ENCODE peak calls at places on chromosomes 13 and 19, in six cellular contexts. T, Q, M, J, G and N are unnamed samples.

GRCh38 chr19:42129399-42130253 is 2.6 kb downstream of the POU2F2 start:
- DNase-seq in T (no peak), Q (no peak), M (no peak), J (no peak), G (peak), N (peak)

GRCh38 chr13:113045214-113046007 is 60.2 kb upstream of the F7 start:
- DNase-seq in T (no peak), Q (no peak), M (no peak), J (no peak), G (no peak), N (no peak)

GRCh38 chr13:32984857-32985626 is 31.2 kb upstream of the KL start:
- DNase-seq in T (peak), Q (no peak), M (no peak), J (no peak), G (no peak), N (no peak)

GRCh38 chr19:16036397-16036925 is 39.8 kb upstream of the TPM4 start:
- DNase-seq in T (no peak), Q (no peak), M (no peak), J (no peak), G (no peak), N (no peak)

GRCh38 chr13:49319555-49320350 is 72.0 kb downstream of the CDADC1 start:
- DNase-seq in T (no peak), Q (no peak), M (no peak), J (no peak), G (no peak), N (peak)

GRCh38 chr19:10419200-10419645 is 1.1 kb upstream of the PDE4A start:
- DNase-seq in T (no peak), Q (peak), M (no peak), J (no peak), G (no peak), N (peak)

GRCh38 chr13:43799191-43799590 is 12.4 kb upstream of the ENOX1 start:
- DNase-seq in T (no peak), Q (no peak), M (no peak), J (no peak), G (no peak), N (no peak)

GRCh38 chr13:97727991-97728390 is 225.5 kb upstream of the IPO5 start:
- DNase-seq in T (no peak), Q (no peak), M (no peak), J (no peak), G (no peak), N (no peak)

GRCh38 chr19:49891393-49891792 is 5.3 kb downstream of the IL4I1 start:
- DNase-seq in T (no peak), Q (no peak), M (no peak), J (no peak), G (no peak), N (no peak)

GRCh38 chr13:63693696-63694095 is 2278.0 kb upstream of the PCDH20 start:
- DNase-seq in T (no peak), Q (no peak), M (no peak), J (no peak), G (no peak), N (no peak)

GRCh38 chr19:45954132-45954531 is 19.5 kb downstream of the NOVA2 start:
- DNase-seq in T (no peak), Q (no peak), M (no peak), J (no peak), G (no peak), N (no peak)

GRCh38 chr13:28545583-28546333 is 50.8 kb upstream of the FLT1 start:
- DNase-seq in T (no peak), Q (no peak), M (no peak), J (no peak), G (no peak), N (no peak)

GRCh38 chr19:10379880-10380310 is 477 bp downstream of the TYK2 start:
- DNase-seq in T (no peak), Q (peak), M (no peak), J (peak), G (no peak), N (no peak)

GRCh38 chr19:32599736-32600157 is 18.8 kb downstream of the PDCD5 start:
- DNase-seq in T (peak), Q (peak), M (peak), J (peak), G (no peak), N (peak)

GRCh38 chr19:56765107-56765506 is 75.4 kb downstream of the PEG3 start:
- DNase-seq in T (no peak), Q (no peak), M (no peak), J (no peak), G (no peak), N (no peak)

GRCh38 chr19:40718774-40719391 is 2.0 kb downstream of the ITPKC start:
- DNase-seq in T (peak), Q (peak), M (peak), J (peak), G (peak), N (no peak)

GRCh38 chr13:35496761-35497386 is 20.4 kb upstream of the MAB21L1 start:
- DNase-seq in T (no peak), Q (no peak), M (no peak), J (no peak), G (no peak), N (peak)

GRCh38 chr13:62357887-62358645 is 942.4 kb upstream of the PCDH20 start:
- DNase-seq in T (peak), Q (peak), M (peak), J (peak), G (peak), N (peak)

GRCh38 chr19:52464798-52465470 is 11.6 kb downstream of the ZNF578 start:
- DNase-seq in T (peak), Q (peak), M (peak), J (no peak), G (no peak), N (peak)

GRCh38 chr19:11164879-11165406 is 9.4 kb upstream of the SPC24 start:
- DNase-seq in T (no peak), Q (no peak), M (no peak), J (peak), G (no peak), N (no peak)

GRCh38 chr19:611506-611869 is 21.8 kb downstream of the HCN2 start:
- DNase-seq in T (no peak), Q (no peak), M (no peak), J (no peak), G (no peak), N (peak)

GRCh38 chr19:12907166-12907565 is 11.9 kb downstream of the SYCE2 start:
- DNase-seq in T (no peak), Q (no peak), M (no peak), J (no peak), G (no peak), N (no peak)

GRCh38 chr13:97287047-97287383 is 64.9 kb downstream of the MBNL2 start:
- DNase-seq in T (no peak), Q (no peak), M (no peak), J (no peak), G (no peak), N (no peak)

GRCh38 chr19:21617740-21618339 is 112.4 kb downstream of the ZNF429 start:
- DNase-seq in T (no peak), Q (peak), M (no peak), J (no peak), G (no peak), N (no peak)

GRCh38 chr13:34425307-34425949 is 516.6 kb upstream of the NBEA start:
- DNase-seq in T (no peak), Q (no peak), M (no peak), J (no peak), G (no peak), N (no peak)

GRCh38 chr13:51342706-51343105 is 3.2 kb downstream of the SERPINE3 start:
- DNase-seq in T (no peak), Q (no peak), M (no peak), J (no peak), G (no peak), N (no peak)

GRCh38 chr19:2717638-2718541 is 3.3 kb downstream of the DIRAS1 start:
- DNase-seq in T (no peak), Q (no peak), M (no peak), J (no peak), G (no peak), N (no peak)

GRCh38 chr19:2720777-2721569 is at the start of gene DIRAS1:
- DNase-seq in T (no peak), Q (no peak), M (no peak), J (no peak), G (no peak), N (no peak)

GRCh38 chr19:2719232-2719735 is 1.9 kb downstream of the DIRAS1 start:
- DNase-seq in T (no peak), Q (no peak), M (no peak), J (no peak), G (no peak), N (no peak)

GRCh38 chr19:2721570-2722540 is 683 bp upstream of the DIRAS1 start:
- DNase-seq in T (no peak), Q (no peak), M (no peak), J (no peak), G (no peak), N (no peak)

DNA sequence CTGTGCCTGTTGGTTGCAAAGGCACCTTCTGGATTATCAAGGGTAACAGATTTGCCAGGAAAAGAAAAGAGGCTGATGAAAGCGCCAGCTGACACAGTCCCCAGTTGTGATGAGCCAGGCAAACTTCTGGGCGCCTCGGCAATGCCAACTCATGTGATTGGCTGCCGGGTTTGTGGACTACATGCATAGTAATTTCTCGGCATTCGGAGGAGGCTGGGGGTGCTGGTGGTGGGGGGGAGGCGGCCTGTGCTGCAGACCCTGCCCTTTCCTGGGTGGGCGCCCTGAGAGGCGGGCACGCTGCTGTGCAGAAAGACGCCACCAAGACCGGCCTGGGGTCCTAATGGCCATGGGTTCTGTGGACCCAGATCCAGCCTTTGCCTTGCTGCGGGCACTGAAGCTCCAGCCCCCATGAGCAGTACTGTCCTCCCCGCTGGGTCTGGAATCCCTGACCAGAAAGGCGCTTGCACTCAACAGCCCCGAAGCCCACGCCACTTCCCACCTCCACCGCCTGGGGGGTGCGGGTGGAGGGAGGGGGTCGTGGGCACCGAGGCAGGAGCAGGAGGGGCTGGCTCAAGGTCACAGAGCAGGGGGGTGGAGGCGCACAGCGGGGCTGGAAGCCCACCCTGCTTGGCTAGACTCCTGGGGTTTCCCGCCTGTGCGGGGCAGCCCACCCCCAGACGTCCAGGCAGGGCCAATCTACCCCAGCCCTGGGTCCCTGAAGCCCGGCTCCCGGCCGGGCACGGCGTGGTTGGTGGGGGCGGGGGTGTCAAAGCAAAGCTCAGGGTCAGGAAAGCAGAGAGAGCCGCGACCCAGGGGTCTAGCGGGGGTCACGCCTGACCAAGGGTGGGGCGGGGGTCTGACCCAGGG is 1.0 kb downstream of the DIRAS1 start:
- DNase-seq in T (no peak), Q (no peak), M (no peak), J (no peak), G (no peak), N (no peak)
- TF ChIP-seq MYC in T (no peak), Q (no peak), M (no peak), J (no peak), G (no peak), N (no peak)

GRCh38 chr19:4600082-4600481 is 39.2 kb upstream of the TNFAIP8L1 start:
- DNase-seq in T (no peak), Q (no peak), M (no peak), J (no peak), G (no peak), N (no peak)

GRCh38 chr19:4602173-4602788 is 37.0 kb upstream of the TNFAIP8L1 start:
- DNase-seq in T (no peak), Q (no peak), M (no peak), J (no peak), G (no peak), N (no peak)

GRCh38 chr19:4598712-4599111 is 39.2 kb upstream of the SEMA6B start:
- DNase-seq in T (no peak), Q (no peak), M (no peak), J (no peak), G (no peak), N (no peak)

GRCh38 chr19:4602915-4603314 is 36.4 kb upstream of the TNFAIP8L1 start:
- DNase-seq in T (no peak), Q (no peak), M (no peak), J (no peak), G (no peak), N (no peak)

DNA sequence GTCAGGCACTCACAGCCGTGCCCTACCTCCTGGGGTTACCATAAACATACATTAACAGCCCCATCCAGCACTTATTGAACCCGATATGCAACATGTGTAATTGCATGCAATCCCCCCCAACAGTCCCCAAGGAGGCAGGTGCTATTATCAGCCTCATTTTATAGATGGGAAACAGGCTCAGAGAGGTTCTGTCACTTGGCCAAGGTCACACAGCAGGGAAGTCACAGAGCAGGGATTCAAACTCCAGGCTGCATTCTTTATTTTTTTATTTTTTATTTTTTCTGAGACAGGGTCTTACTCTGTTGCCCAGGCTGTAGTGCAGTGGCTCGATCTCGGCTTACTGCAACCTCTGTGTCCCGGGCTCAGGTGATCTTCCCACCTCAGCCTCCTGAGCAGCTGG is 38.4 kb upstream of the TNFAIP8L1 start:
- DNase-seq in T (no peak), Q (no peak), M (no peak), J (no peak), G (no peak), N (no peak)
- TF ChIP-seq MYC in T (no peak), Q (no peak), M (no peak), J (no peak), G (no peak), N (no peak)

DNA sequence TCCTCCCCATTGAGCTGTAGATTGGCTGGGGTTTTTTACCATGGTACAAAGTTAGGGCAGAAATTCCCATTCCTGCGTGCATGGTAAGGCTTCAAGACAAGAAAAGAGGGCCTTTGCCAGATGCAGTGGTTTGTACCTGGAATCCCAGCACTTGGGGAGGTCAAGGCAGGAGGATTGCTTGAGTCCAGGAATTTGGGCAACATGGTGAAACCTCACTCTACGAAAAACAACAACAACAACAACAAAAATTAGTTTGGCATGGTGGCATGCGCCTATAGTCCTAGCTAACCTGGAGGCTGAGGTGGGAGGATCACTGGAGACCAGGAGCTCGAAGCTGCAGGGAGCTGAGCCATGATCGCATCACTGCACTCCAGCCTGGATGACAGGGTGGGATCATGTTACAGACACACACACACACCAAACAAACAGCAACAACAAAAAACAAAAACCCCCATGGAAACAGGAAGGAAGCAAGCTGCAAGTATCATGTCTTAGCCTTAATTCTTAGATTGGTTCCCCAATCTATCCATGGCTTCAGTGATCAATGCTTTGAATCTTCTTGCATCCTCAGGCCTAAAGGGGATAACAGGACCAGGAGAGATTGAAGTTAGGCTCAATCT is 5.5 kb upstream of the WTIP start:
- DNase-seq in T (no peak), Q (no peak), M (no peak), J (no peak), G (no peak), N (no peak)
- TF ChIP-seq MYC in T (no peak), Q (no peak), M (no peak), J (no peak), G (no peak), N (no peak)

GRCh38 chr19:47891622-47891922 is 5.5 kb upstream of the SULT2A1 start:
- DNase-seq in T (no peak), Q (no peak), M (no peak), J (no peak), G (no peak), N (no peak)

GRCh38 chr19:47886010-47886559 is at the start of gene SULT2A1:
- DNase-seq in T (no peak), Q (no peak), M (peak), J (no peak), G (no peak), N (no peak)

GRCh38 chr19:47895165-47895782 is 9.2 kb upstream of the SULT2A1 start:
- DNase-seq in T (no peak), Q (no peak), M (peak), J (no peak), G (no peak), N (no peak)

GRCh38 chr19:47891923-47892666 is 6.0 kb upstream of the SULT2A1 start:
- DNase-seq in T (no peak), Q (peak), M (peak), J (peak), G (no peak), N (no peak)

GRCh38 chr19:47890865-47891621 is 4.9 kb upstream of the SULT2A1 start:
- DNase-seq in T (no peak), Q (no peak), M (no peak), J (no peak), G (no peak), N (no peak)
- TF ChIP-seq MYC in T (no peak), Q (no peak), M (peak), J (no peak), G (no peak), N (no peak)

GRCh38 chr13:20136781-20137703 is 23.8 kb downstream of the GJA3 start:
- DNase-seq in T (peak), Q (peak), M (peak), J (no peak), G (no peak), N (peak)
- TF ChIP-seq MYC in T (no peak), Q (no peak), M (no peak), J (no peak), G (no peak), N (no peak)

GRCh38 chr19:17418710-17419109 is 1.1 kb upstream of the MVB12A start:
- DNase-seq in T (no peak), Q (no peak), M (no peak), J (no peak), G (no peak), N (peak)

GRCh38 chr19:17419491-17420266 is at the start of gene MVB12A:
- DNase-seq in T (peak), Q (peak), M (peak), J (peak), G (peak), N (peak)

GRCh38 chr19:17420267-17420924 is 549 bp downstream of the MVB12A start:
- DNase-seq in T (no peak), Q (peak), M (no peak), J (peak), G (no peak), N (peak)

GRCh38 chr19:17421942-17422341 is 2.1 kb downstream of the MVB12A start:
- DNase-seq in T (no peak), Q (no peak), M (no peak), J (no peak), G (no peak), N (no peak)

DNA sequence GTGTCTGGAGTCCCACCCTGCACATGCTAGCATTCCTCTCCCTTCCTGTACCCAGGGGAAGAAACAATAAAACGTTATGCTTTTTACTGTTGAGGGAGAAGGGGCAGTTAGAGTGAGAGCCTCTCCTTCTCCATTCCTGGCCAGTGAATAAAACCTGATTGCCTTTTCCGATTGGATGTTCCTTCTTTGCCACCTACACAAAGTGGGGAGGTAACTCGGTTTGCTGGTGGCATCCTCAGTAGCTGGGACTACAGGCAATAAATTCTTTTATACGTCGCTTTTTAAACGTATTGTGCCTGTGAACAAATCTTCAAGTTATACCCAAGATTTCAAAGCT is 725 bp upstream of the MVB12A start:
- DNase-seq in T (no peak), Q (peak), M (no peak), J (no peak), G (no peak), N (peak)
- TF ChIP-seq MYC in T (no peak), Q (no peak), M (no peak), J (no peak), G (no peak), N (no peak)

DNA sequence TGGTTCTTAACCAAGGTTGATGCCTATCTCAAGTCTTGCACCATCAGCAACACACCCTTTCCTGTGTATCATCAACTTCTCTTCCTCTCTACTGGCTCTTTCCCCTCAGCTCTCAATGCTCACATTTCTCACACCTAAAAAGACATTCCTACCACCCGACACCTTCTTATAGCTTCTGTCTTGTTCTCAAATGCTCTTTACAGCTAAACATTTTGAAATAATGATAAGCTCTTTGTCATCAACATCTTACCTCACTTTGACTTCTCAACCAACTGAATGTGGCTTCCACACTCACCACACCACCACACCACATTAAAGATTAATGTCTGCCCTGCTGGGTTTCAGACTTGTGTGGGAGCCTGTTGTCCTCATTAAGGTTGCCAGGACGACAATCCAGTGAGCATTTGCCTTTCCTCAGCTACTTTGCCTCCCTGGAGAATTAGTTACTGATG is 67.8 kb downstream of the RXFP2 start:
- DNase-seq in T (no peak), Q (no peak), M (no peak), J (no peak), G (no peak), N (peak)
- TF ChIP-seq MYC in T (no peak), Q (no peak), M (no peak), J (no peak), G (no peak), N (peak)